ENCODE peak calls at places on chromosomes 2 and 18, in five cellular contexts. A, N, P, U and O are unnamed samples.

GRCh38 chr18:71850602-71851001 is 693.5 kb downstream of the CBLN2 start:
- DNase-seq in P (no peak), U (no peak), N (no peak), A (no peak), O (no peak)

GRCh38 chr18:10938241-10938640 is 211.1 kb downstream of the PIEZO2 start:
- DNase-seq in P (no peak), U (no peak), A (no peak), N (no peak), O (no peak)

GRCh38 chr2:30641765-30642341 is 165.4 kb downstream of the CAPN13 start:
- DNase-seq in P (no peak), U (no peak), A (no peak), N (no peak), O (no peak)

GRCh38 chr2:84132371-84132770 is 326.7 kb downstream of the SUCLG1 start:
- DNase-seq in N (no peak), U (no peak), P (no peak), A (no peak), O (no peak)

GRCh38 chr2:69305712-69306611 is 81.1 kb downstream of the GFPT1 start:
- DNase-seq in A (no peak), U (no peak), N (no peak), P (no peak), O (no peak)

GRCh38 chr2:55119711-55120487 is 69.6 kb upstream of the RTN4 start:
- DNase-seq in A (no peak), P (no peak), N (no peak), U (no peak), O (no peak)

GRCh38 chr2:159013103-159013502 is 44.7 kb downstream of the TANC1 start:
- DNase-seq in A (no peak), U (no peak), P (no peak), N (no peak), O (no peak)

GRCh38 chr2:224046752-224047151 is 7.7 kb upstream of the SERPINE2 start:
- DNase-seq in N (no peak), P (no peak), U (no peak), A (no peak), O (no peak)

GRCh38 chr18:7946724-7947377 is 379.7 kb downstream of the PTPRM start:
- DNase-seq in P (no peak), A (peak; percentile 53), N (peak; percentile 76), U (no peak), O (no peak)

GRCh38 chr2:38720613-38721241 is 30.4 kb downstream of the SRSF7 start:
- DNase-seq in U (no peak), A (peak; percentile 59), N (peak; percentile 95), P (peak; percentile 41), O (no peak)

GRCh38 chr18:22346968-22347611 is 70.6 kb downstream of the CTAGE1 start:
- DNase-seq in N (no peak), P (peak; percentile 41), A (peak; percentile 16), U (peak; percentile 54), O (no peak)

GRCh38 chr2:234989183-234989701 is 37.4 kb downstream of the SH3BP4 start:
- DNase-seq in U (no peak), P (peak; percentile 89), A (no peak), N (peak; percentile 96), O (no peak)

GRCh38 chr2:168456526-168457176 is 579 bp downstream of the CERS6 start:
- DNase-seq in A (no peak), N (peak; percentile 33), U (peak; percentile 62), P (no peak), O (no peak)

GRCh38 chr2:216672466-216672865 is 22.9 kb downstream of the IGFBP5 start:
- DNase-seq in N (no peak), P (no peak), A (no peak), U (no peak), O (no peak)

GRCh38 chr2:100620481-100620880 is 57.7 kb downstream of the PDCL3 start:
- DNase-seq in N (no peak), A (no peak), U (no peak), P (no peak), O (no peak)

GRCh38 chr2:8752385-8752784 is 70.5 kb downstream of the ID2 start:
- DNase-seq in P (no peak), A (no peak), U (no peak), N (no peak), O (no peak)

GRCh38 chr2:236667526-236667925 is 97.9 kb downstream of the ACKR3 start:
- DNase-seq in P (no peak), N (no peak), U (no peak), A (no peak), O (no peak)

GRCh38 chr2:16613475-16613874 is 52.2 kb downstream of the CYRIA start:
- DNase-seq in A (no peak), P (no peak), U (no peak), N (peak; percentile 29), O (peak; percentile 76)

GRCh38 chr18:58254873-58255511 is 211.0 kb downstream of the NEDD4L start:
- DNase-seq in A (no peak), P (no peak), U (no peak), N (peak; percentile 26), O (no peak)

GRCh38 chr2:37271376-37272067 is 40.1 kb downstream of the NDUFAF7 start:
- DNase-seq in A (no peak), P (no peak), N (no peak), U (no peak), O (no peak)

GRCh38 chr2:197914778-197915177 is 110.4 kb downstream of the PLCL1 start:
- DNase-seq in P (no peak), A (no peak), U (no peak), N (no peak), O (no peak)

GRCh38 chr2:1607971-1608688 is 136.2 kb downstream of the PXDN start:
- DNase-seq in N (peak; percentile 62), P (no peak), A (no peak), U (no peak), O (no peak)

GRCh38 chr18:62759704-62760402 is 44.5 kb downstream of the PHLPP1 start:
- DNase-seq in N (peak; percentile 88), U (no peak), A (no peak), P (no peak), O (no peak)

GRCh38 chr2:147469471-147469870 is 375.4 kb upstream of the ACVR2A start:
- DNase-seq in N (no peak), U (peak; percentile 70), A (no peak), P (no peak), O (no peak)

GRCh38 chr2:120307482-120307881 is 38.5 kb upstream of the INHBB start:
- DNase-seq in U (no peak), A (no peak), N (no peak), P (no peak), O (no peak)

GRCh38 chr18:39862341-39862740 is 2092.7 kb upstream of the PIK3C3 start:
- DNase-seq in A (no peak), U (no peak), N (no peak), P (no peak), O (no peak)

DNA sequence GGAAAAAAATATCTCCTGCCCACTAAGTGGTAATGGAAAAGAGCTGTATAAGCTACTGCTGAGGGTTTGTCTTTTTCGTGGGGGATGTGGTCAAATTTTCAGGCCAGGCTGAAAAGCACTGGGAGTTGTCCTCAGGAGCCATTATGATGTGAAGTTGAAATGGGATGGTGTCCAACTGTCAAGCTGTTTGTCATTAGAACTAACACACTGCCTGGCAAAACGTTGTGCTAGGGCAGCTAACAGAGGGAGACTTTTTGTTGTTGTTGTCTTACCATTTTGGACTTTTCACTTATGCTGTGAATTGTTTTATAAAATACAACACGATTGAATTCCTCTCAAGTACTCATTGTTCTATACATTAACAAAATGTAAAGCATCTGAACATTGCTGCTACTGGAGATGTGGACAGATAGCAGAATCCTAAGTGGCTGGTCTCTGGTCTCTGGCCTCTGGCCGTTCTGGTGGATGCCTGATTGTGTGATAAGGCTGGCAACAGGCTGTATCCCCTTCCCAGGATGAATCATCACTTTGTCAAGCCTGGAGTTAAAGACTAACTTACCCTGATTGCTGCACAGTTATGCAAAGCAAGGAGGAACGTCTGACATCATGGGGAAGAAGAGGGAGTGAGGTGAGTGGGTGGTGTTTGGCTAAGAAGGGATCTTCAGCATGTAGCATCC is 2.3 kb downstream of the MYO1B start:
- DNase-seq in A (peak; percentile 84), P (no peak), N (peak; percentile 83), U (no peak), O (no peak)
- H3K4me3 ChIP-seq in A (peak overlapping the region; percentile 93), P (peak overlapping the region; percentile 86), N (peak overlapping the region; percentile 90), U (no peak overlapping the region), O (no peak overlapping the region)

GRCh38 chr18:47928466-47928865 is 2.0 kb downstream of the SMAD2 start:
- DNase-seq in U (no peak), N (peak; percentile 7), A (no peak), P (no peak), O (no peak)
- H3K4me3 ChIP-seq in U (no peak overlapping the region), N (peak overlapping the region; percentile 88), A (peak overlapping the region; percentile 30), P (peak overlapping the region; percentile 100), O (peak overlapping the region; percentile 80)

GRCh38 chr2:239299218-239299939 is 101.4 kb downstream of the HDAC4 start:
- DNase-seq in P (no peak), N (no peak), U (no peak), A (no peak), O (no peak)

GRCh38 chr2:239302808-239303557 is 97.8 kb downstream of the HDAC4 start:
- DNase-seq in P (no peak), N (no peak), U (no peak), A (no peak), O (no peak)

GRCh38 chr2:239300242-239300641 is 100.6 kb downstream of the HDAC4 start:
- DNase-seq in U (no peak), A (no peak), N (no peak), P (no peak), O (no peak)

GRCh38 chr2:239302083-239302807 is 98.6 kb downstream of the HDAC4 start:
- DNase-seq in N (no peak), P (no peak), U (no peak), A (no peak), O (no peak)

GRCh38 chr2:239300871-239301742 is 99.7 kb downstream of the HDAC4 start:
- DNase-seq in A (no peak), N (no peak), U (no peak), P (no peak), O (no peak)
- H3K4me3 ChIP-seq in A (no peak overlapping the region), N (no peak overlapping the region), U (no peak overlapping the region), P (no peak overlapping the region), O (no peak overlapping the region)

GRCh38 chr18:31499157-31499524 is 1.2 kb downstream of the DSG2 start:
- DNase-seq in P (no peak), A (no peak), U (no peak), N (no peak), O (no peak)
- H3K4me3 ChIP-seq in P (no peak overlapping the region), A (no peak overlapping the region), U (no peak overlapping the region), N (peak overlapping the region; percentile 86), O (no peak overlapping the region)